ENCODE peak calls at places on chromosome 1, in six cellular contexts. One of them, this sample, is unnamed.

GRCh38 chr1:154155282-154155681 is 409 bp upstream of the NUP210L start:
- DNase-seq in stimulated activated CD4-positive, alpha-beta T cell treated with anti-CD3 and anti-CD28 coated beads, Interleukin-2, amount 100 ng/mL, for 48 hours: no peak
- DNase-seq in NCI-H1930: no peak
- DNase-seq in RWPE1: no peak
- DNase-seq in ascending aorta: peak
- DNase-seq in GM12891: no peak
- DNase-seq in this sample: no peak

GRCh38 chr1:106978477-106979322 is 77.8 kb upstream of the PRMT6 start:
- DNase-seq in stimulated activated CD4-positive, alpha-beta T cell treated with anti-CD3 and anti-CD28 coated beads, Interleukin-2, amount 100 ng/mL, for 48 hours: no peak
- DNase-seq in NCI-H1930: no peak
- DNase-seq in RWPE1: peak
- DNase-seq in ascending aorta: no peak
- DNase-seq in GM12891: no peak
- DNase-seq in this sample: no peak

GRCh38 chr1:61950418-61950817 is 208.1 kb downstream of the PATJ start:
- DNase-seq in stimulated activated CD4-positive, alpha-beta T cell treated with anti-CD3 and anti-CD28 coated beads, Interleukin-2, amount 100 ng/mL, for 48 hours: no peak
- DNase-seq in NCI-H1930: no peak
- DNase-seq in RWPE1: peak
- DNase-seq in ascending aorta: no peak
- DNase-seq in GM12891: no peak
- DNase-seq in this sample: no peak

GRCh38 chr1:223349241-223349640 is 14.7 kb downstream of the SUSD4 start:
- DNase-seq in stimulated activated CD4-positive, alpha-beta T cell treated with anti-CD3 and anti-CD28 coated beads, Interleukin-2, amount 100 ng/mL, for 48 hours: no peak
- DNase-seq in NCI-H1930: no peak
- DNase-seq in RWPE1: no peak
- DNase-seq in ascending aorta: no peak
- DNase-seq in GM12891: no peak
- DNase-seq in this sample: no peak

GRCh38 chr1:230068952-230069684 is 2.1 kb downstream of the GALNT2 start:
- DNase-seq in stimulated activated CD4-positive, alpha-beta T cell treated with anti-CD3 and anti-CD28 coated beads, Interleukin-2, amount 100 ng/mL, for 48 hours: no peak
- DNase-seq in NCI-H1930: no peak
- DNase-seq in RWPE1: peak
- DNase-seq in ascending aorta: no peak
- DNase-seq in GM12891: no peak
- DNase-seq in this sample: no peak

GRCh38 chr1:56414728-56415224 is 164.6 kb downstream of the PLPP3 start:
- DNase-seq in stimulated activated CD4-positive, alpha-beta T cell treated with anti-CD3 and anti-CD28 coated beads, Interleukin-2, amount 100 ng/mL, for 48 hours: no peak
- DNase-seq in NCI-H1930: peak
- DNase-seq in RWPE1: peak
- DNase-seq in ascending aorta: no peak
- DNase-seq in GM12891: no peak
- DNase-seq in this sample: no peak

GRCh38 chr1:114758251-114758832 is 558 bp upstream of the CSDE1 start:
- DNase-seq in stimulated activated CD4-positive, alpha-beta T cell treated with anti-CD3 and anti-CD28 coated beads, Interleukin-2, amount 100 ng/mL, for 48 hours: no peak
- DNase-seq in NCI-H1930: no peak
- DNase-seq in RWPE1: peak
- DNase-seq in ascending aorta: no peak
- DNase-seq in GM12891: no peak
- DNase-seq in this sample: no peak

GRCh38 chr1:159752135-159752580 is 28.6 kb upstream of the DUSP23 start:
- DNase-seq in stimulated activated CD4-positive, alpha-beta T cell treated with anti-CD3 and anti-CD28 coated beads, Interleukin-2, amount 100 ng/mL, for 48 hours: no peak
- DNase-seq in NCI-H1930: no peak
- DNase-seq in RWPE1: peak
- DNase-seq in ascending aorta: peak
- DNase-seq in GM12891: no peak
- DNase-seq in this sample: no peak

GRCh38 chr1:218739426-218739825 is 394.3 kb downstream of the TGFB2 start:
- DNase-seq in stimulated activated CD4-positive, alpha-beta T cell treated with anti-CD3 and anti-CD28 coated beads, Interleukin-2, amount 100 ng/mL, for 48 hours: no peak
- DNase-seq in NCI-H1930: no peak
- DNase-seq in RWPE1: no peak
- DNase-seq in ascending aorta: no peak
- DNase-seq in GM12891: no peak
- DNase-seq in this sample: no peak

GRCh38 chr1:46401964-46402626 is 8.0 kb downstream of the FAAH start:
- DNase-seq in stimulated activated CD4-positive, alpha-beta T cell treated with anti-CD3 and anti-CD28 coated beads, Interleukin-2, amount 100 ng/mL, for 48 hours: no peak
- DNase-seq in NCI-H1930: peak
- DNase-seq in RWPE1: peak
- DNase-seq in ascending aorta: peak
- DNase-seq in GM12891: no peak
- DNase-seq in this sample: peak

GRCh38 chr1:169508432-169509338 is 22.9 kb upstream of the SLC19A2 start:
- DNase-seq in stimulated activated CD4-positive, alpha-beta T cell treated with anti-CD3 and anti-CD28 coated beads, Interleukin-2, amount 100 ng/mL, for 48 hours: no peak
- DNase-seq in NCI-H1930: no peak
- DNase-seq in RWPE1: no peak
- DNase-seq in ascending aorta: no peak
- DNase-seq in GM12891: no peak
- DNase-seq in this sample: no peak

This sample was measured in amygdala.